ENCODE peak calls at places on chromosome 11, in five cellular contexts. E, U, Z, V and N are unnamed samples.
A peak's percentile ranks its signal among the peaks of the same experiment; 100 is the strongest.

GRCh38 chr11:86459682-86460460 is 85.2 kb downstream of the CCDC81 start:
- DNase-seq in U (peak; percentile 95), Z (peak; percentile 85), E (peak; percentile 93), V (peak; percentile 71), N (peak; percentile 52)

GRCh38 chr11:78801161-78801884 is 226.7 kb upstream of the NARS2 start:
- DNase-seq in V (peak; percentile 88), E (no peak), U (peak; percentile 81), Z (no peak), N (peak; percentile 40)

GRCh38 chr11:119730789-119731386 is 1.9 kb upstream of the NECTIN1 start:
- DNase-seq in U (no peak), V (no peak), Z (no peak), E (no peak), N (no peak)

GRCh38 chr11:61516675-61517516 is 8.3 kb downstream of the LRRC10B start:
- DNase-seq in V (no peak), E (peak; percentile 72), Z (peak; percentile 89), U (no peak), N (no peak)

GRCh38 chr11:60954421-60954820 is 2.4 kb upstream of the SLC15A3 start:
- DNase-seq in E (no peak), V (no peak), U (no peak), Z (no peak), N (no peak)

GRCh38 chr11:64021742-64022067 is 14.0 kb upstream of the FLRT1 start:
- DNase-seq in Z (no peak), U (no peak), E (peak; percentile 50), V (no peak), N (no peak)

GRCh38 chr11:102309621-102310541 is 7.4 kb upstream of the BIRC3 start:
- DNase-seq in E (no peak), U (no peak), Z (no peak), V (no peak), N (no peak)

GRCh38 chr11:104784684-104785460 is 113.4 kb downstream of the CASP12 start:
- DNase-seq in E (no peak), V (no peak), U (no peak), Z (no peak), N (no peak)

GRCh38 chr11:12932485-12932884 is 76.6 kb upstream of the RASSF10 start:
- DNase-seq in E (no peak), V (no peak), U (no peak), Z (no peak), N (no peak)

GRCh38 chr11:100740440-100740839 is 53.4 kb downstream of the ARHGAP42 start:
- DNase-seq in E (no peak), U (peak; percentile 59), Z (no peak), V (no peak), N (no peak)

GRCh38 chr11:126161146-126161458 is 50.3 kb downstream of the RPUSD4 start:
- DNase-seq in V (no peak), E (no peak), U (no peak), Z (no peak), N (no peak)

GRCh38 chr11:75777461-75778110 is 9.0 kb downstream of the DGAT2 start:
- DNase-seq in Z (no peak), E (no peak), V (no peak), U (no peak), N (no peak)

GRCh38 chr11:131944709-131945108 is 574.3 kb downstream of the NTM start:
- DNase-seq in V (no peak), U (no peak), Z (no peak), E (no peak), N (no peak)

GRCh38 chr11:115629456-115630015 is 125.3 kb upstream of the CADM1 start:
- DNase-seq in E (no peak), Z (no peak), V (no peak), U (no peak), N (no peak)

GRCh38 chr11:14423633-14424032 is 64.7 kb upstream of the RRAS2 start:
- DNase-seq in E (no peak), Z (no peak), U (no peak), V (no peak), N (no peak)